ENCODE peak calls at places on chromosome 21, in eight cellular contexts. K is HTR-8/SVneo; S is SHP77; N is CD4-positive, alpha-beta T cell; D is EH; F is GM23248; J is nephron progenitor cell; X is progenitor cell of endocrine pancreas. G is an unnamed sample.

GRCh38 chr21:41507521-41508414 is at the start of gene TMPRSS2:
- DNase-seq in N (no peak), S (no peak), D (no peak), X (peak; percentile 59), K (no peak), F (no peak), J (peak; percentile 65), G (no peak)

GRCh38 chr21:42581676-42582371 is 68.2 kb downstream of the SLC37A1 start:
- DNase-seq in K (no peak), X (no peak), J (no peak), N (no peak), S (no peak), F (no peak), D (no peak), G (no peak)

GRCh38 chr21:35624896-35625295 is 435.4 kb downstream of the SETD4 start:
- DNase-seq in J (no peak), K (no peak), N (no peak), D (peak; percentile 59), F (no peak), X (no peak), S (no peak), G (no peak)

GRCh38 chr21:39581414-39581813 is 31.3 kb upstream of the B3GALT5 start:
- DNase-seq in K (no peak), F (no peak), D (no peak), N (no peak), S (no peak), J (no peak), X (no peak), G (no peak)

GRCh38 chr21:46431884-46432488 is 26.7 kb upstream of the DIP2A start:
- DNase-seq in K (no peak), J (no peak), S (no peak), D (no peak), N (no peak), F (no peak), X (no peak), G (no peak)

GRCh38 chr21:46113497-46114176 is 15.7 kb downstream of the COL6A2 start:
- DNase-seq in K (no peak), F (no peak), J (no peak), X (no peak), S (no peak), N (no peak), D (no peak), G (no peak)

GRCh38 chr21:45992311-45993209 is 11.0 kb downstream of the COL6A1 start:
- DNase-seq in D (no peak), X (no peak), K (no peak), S (no peak), F (peak; percentile 25), J (peak; percentile 1), N (no peak), G (no peak)

GRCh38 chr21:27024316-27024715 is 57.4 kb upstream of the ADAMTS5 start:
- DNase-seq in F (peak; percentile 62), K (peak; percentile 37), D (peak; percentile 88), X (no peak), S (no peak), J (no peak), N (no peak), G (no peak)

GRCh38 chr21:42463861-42464515 is 32.0 kb downstream of the RSPH1 start:
- DNase-seq in X (no peak), F (peak; percentile 16), S (no peak), N (peak; percentile 47), K (no peak), J (peak; percentile 37), D (peak; percentile 35), G (no peak)

GRCh38 chr21:42844411-42845113 is 34.8 kb downstream of the WDR4 start:
- DNase-seq in D (no peak), N (no peak), F (no peak), S (no peak), X (no peak), K (no peak), J (no peak), G (no peak)

GRCh38 chr21:39001341-39001740 is 181.9 kb downstream of the PSMG1 start:
- DNase-seq in D (no peak), S (no peak), N (no peak), K (no peak), F (peak; percentile 73), J (no peak), X (no peak), G (no peak)

GRCh38 chr21:26064506-26064905 is 106.1 kb downstream of the APP start:
- DNase-seq in S (no peak), D (no peak), F (no peak), J (no peak), K (no peak), X (no peak), N (no peak), G (peak; percentile 33)

GRCh38 chr21:37535672-37536071 is 169.1 kb downstream of the DYRK1A start:
- DNase-seq in J (no peak), X (no peak), F (no peak), N (no peak), D (no peak), S (no peak), K (no peak), G (no peak)

GRCh38 chr21:45421071-45421845 is 16.3 kb downstream of the COL18A1 start:
- DNase-seq in N (no peak), X (no peak), K (no peak), F (no peak), D (no peak), J (no peak), S (no peak), G (no peak)

GRCh38 chr21:45357436-45358260 is 47.3 kb upstream of the COL18A1 start:
- DNase-seq in N (no peak), J (no peak), X (no peak), S (no peak), F (peak; percentile 47), D (no peak), K (no peak), G (no peak)

GRCh38 chr21:16536661-16537359 is 807.0 kb downstream of the USP25 start:
- DNase-seq in K (no peak), D (no peak), X (no peak), J (no peak), F (no peak), S (no peak), N (no peak), G (no peak)

GRCh38 chr21:43467785-43468184 is 40.9 kb upstream of the SIK1 start:
- DNase-seq in K (no peak), X (no peak), S (no peak), N (no peak), J (no peak), F (no peak), D (no peak), G (no peak)

GRCh38 chr21:33403786-33404571 is 766 bp downstream of the IFNGR2 start:
- DNase-seq in K (no peak), D (peak; percentile 68), F (peak; percentile 86), X (peak; percentile 38), S (peak; percentile 34), N (no peak), J (peak; percentile 64), G (no peak)